ENCODE peak calls at places on chromosome 20, in eight cellular contexts. One of them, this sample, is unnamed.

GRCh38 chr20:35601021-35601973 is 14.3 kb upstream of the SPAG4 start:
- DNase-seq in central memory CD4-positive, alpha-beta T cell: peak
- DNase-seq in spleen: peak
- DNase-seq in GDM1: peak
- DNase-seq in T-cell: peak
- DNase-seq in RPMI7951: peak
- DNase-seq in MG63: peak
- DNase-seq in BJ: no peak
- DNase-seq in this sample: peak

GRCh38 chr20:8780926-8781325 is 288.0 kb upstream of the PLCB4 start:
- DNase-seq in spleen: no peak
- DNase-seq in T-cell: no peak
- DNase-seq in MG63: no peak
- DNase-seq in BJ: no peak
- DNase-seq in RPMI7951: no peak
- DNase-seq in GDM1: no peak
- DNase-seq in central memory CD4-positive, alpha-beta T cell: no peak
- DNase-seq in this sample: no peak

GRCh38 chr20:11469795-11470495 is 447.7 kb upstream of the BTBD3 start:
- DNase-seq in T-cell: no peak
- DNase-seq in MG63: no peak
- DNase-seq in spleen: no peak
- DNase-seq in GDM1: no peak
- DNase-seq in RPMI7951: no peak
- DNase-seq in central memory CD4-positive, alpha-beta T cell: no peak
- DNase-seq in BJ: no peak
- DNase-seq in this sample: no peak

GRCh38 chr20:53865905-53866786 is 204.2 kb downstream of the BCAS1 start:
- DNase-seq in MG63: peak
- DNase-seq in central memory CD4-positive, alpha-beta T cell: no peak
- DNase-seq in spleen: no peak
- DNase-seq in RPMI7951: peak
- DNase-seq in T-cell: no peak
- DNase-seq in BJ: no peak
- DNase-seq in GDM1: no peak
- DNase-seq in this sample: no peak

GRCh38 chr20:21398505-21399057 is 1.3 kb upstream of the NKX2-4 start:
- DNase-seq in central memory CD4-positive, alpha-beta T cell: no peak
- DNase-seq in spleen: no peak
- DNase-seq in MG63: no peak
- DNase-seq in T-cell: no peak
- DNase-seq in BJ: no peak
- DNase-seq in GDM1: no peak
- DNase-seq in RPMI7951: no peak
- DNase-seq in this sample: no peak

GRCh38 chr20:20012517-20012916 is 4.6 kb upstream of the NAA20 start:
- DNase-seq in MG63: no peak
- DNase-seq in BJ: no peak
- DNase-seq in central memory CD4-positive, alpha-beta T cell: no peak
- DNase-seq in GDM1: no peak
- DNase-seq in RPMI7951: no peak
- DNase-seq in T-cell: no peak
- DNase-seq in spleen: no peak
- DNase-seq in this sample: no peak

GRCh38 chr20:39155996-39156395 is 193.9 kb downstream of the DHX35 start:
- DNase-seq in RPMI7951: no peak
- DNase-seq in GDM1: no peak
- DNase-seq in central memory CD4-positive, alpha-beta T cell: no peak
- DNase-seq in spleen: no peak
- DNase-seq in BJ: no peak
- DNase-seq in MG63: no peak
- DNase-seq in T-cell: no peak
- DNase-seq in this sample: no peak

GRCh38 chr20:37316116-37316774 is 26.8 kb downstream of the MANBAL start:
- DNase-seq in spleen: peak
- DNase-seq in MG63: no peak
- DNase-seq in RPMI7951: no peak
- DNase-seq in central memory CD4-positive, alpha-beta T cell: no peak
- DNase-seq in T-cell: peak
- DNase-seq in GDM1: peak
- DNase-seq in BJ: no peak
- DNase-seq in this sample: no peak

GRCh38 chr20:20699144-20699543 is 13.3 kb downstream of the RALGAPA2 start:
- DNase-seq in RPMI7951: no peak
- DNase-seq in MG63: no peak
- DNase-seq in T-cell: no peak
- DNase-seq in BJ: no peak
- DNase-seq in GDM1: no peak
- DNase-seq in spleen: no peak
- DNase-seq in central memory CD4-positive, alpha-beta T cell: no peak
- DNase-seq in this sample: no peak

GRCh38 chr20:59668926-59669325 is 64.6 kb downstream of the PHACTR3 start:
- DNase-seq in RPMI7951: no peak
- DNase-seq in T-cell: no peak
- DNase-seq in BJ: no peak
- DNase-seq in MG63: no peak
- DNase-seq in GDM1: no peak
- DNase-seq in spleen: no peak
- DNase-seq in central memory CD4-positive, alpha-beta T cell: no peak
- DNase-seq in this sample: no peak

GRCh38 chr20:53412600-53413187 is 180.9 kb downstream of the ZNF217 start:
- DNase-seq in GDM1: no peak
- DNase-seq in T-cell: no peak
- DNase-seq in BJ: no peak
- DNase-seq in RPMI7951: no peak
- DNase-seq in MG63: no peak
- DNase-seq in spleen: no peak
- DNase-seq in central memory CD4-positive, alpha-beta T cell: no peak
- DNase-seq in this sample: no peak

GRCh38 chr20:32278199-32278643 is 770 bp downstream of the KIF3B start:
- DNase-seq in central memory CD4-positive, alpha-beta T cell: peak
- DNase-seq in RPMI7951: peak
- DNase-seq in T-cell: no peak
- DNase-seq in GDM1: no peak
- DNase-seq in BJ: no peak
- DNase-seq in MG63: no peak
- DNase-seq in spleen: no peak
- DNase-seq in this sample: no peak

GRCh38 chr20:50129662-50130345 is 16.9 kb upstream of the UBE2V1 start:
- DNase-seq in central memory CD4-positive, alpha-beta T cell: no peak
- DNase-seq in MG63: peak
- DNase-seq in T-cell: no peak
- DNase-seq in spleen: no peak
- DNase-seq in RPMI7951: no peak
- DNase-seq in GDM1: no peak
- DNase-seq in BJ: no peak
- DNase-seq in this sample: no peak

GRCh38 chr20:36401336-36401735 is 95.2 kb downstream of the DLGAP4 start:
- DNase-seq in spleen: no peak
- DNase-seq in central memory CD4-positive, alpha-beta T cell: no peak
- DNase-seq in MG63: no peak
- DNase-seq in RPMI7951: no peak
- DNase-seq in T-cell: no peak
- DNase-seq in GDM1: no peak
- DNase-seq in BJ: no peak
- DNase-seq in this sample: no peak

GRCh38 chr20:62423326-62423706 is 4.0 kb downstream of the RBBP8NL start:
- DNase-seq in GDM1: no peak
- DNase-seq in RPMI7951: no peak
- DNase-seq in spleen: no peak
- DNase-seq in MG63: no peak
- DNase-seq in BJ: no peak
- DNase-seq in T-cell: no peak
- DNase-seq in central memory CD4-positive, alpha-beta T cell: no peak
- DNase-seq in this sample: no peak

GRCh38 chr20:56003966-56004365 is 1.4 kb downstream of the CBLN4 start:
- DNase-seq in spleen: no peak
- DNase-seq in MG63: peak
- DNase-seq in BJ: no peak
- DNase-seq in RPMI7951: no peak
- DNase-seq in T-cell: no peak
- DNase-seq in GDM1: no peak
- DNase-seq in central memory CD4-positive, alpha-beta T cell: no peak
- DNase-seq in this sample: no peak

GRCh38 chr20:56554869-56555268 is 21.8 kb downstream of the FAM209B start:
- DNase-seq in BJ: peak
- DNase-seq in T-cell: no peak
- DNase-seq in GDM1: peak
- DNase-seq in MG63: peak
- DNase-seq in spleen: no peak
- DNase-seq in central memory CD4-positive, alpha-beta T cell: no peak
- DNase-seq in RPMI7951: peak
- DNase-seq in this sample: no peak

GRCh38 chr20:19966840-19967239 is 50.3 kb upstream of the NAA20 start:
- DNase-seq in BJ: no peak
- DNase-seq in MG63: no peak
- DNase-seq in central memory CD4-positive, alpha-beta T cell: no peak
- DNase-seq in RPMI7951: no peak
- DNase-seq in T-cell: no peak
- DNase-seq in spleen: no peak
- DNase-seq in GDM1: no peak
- DNase-seq in this sample: no peak

GRCh38 chr20:63422653-63423052 is 49.8 kb downstream of the KCNQ2 start:
- DNase-seq in T-cell: no peak
- DNase-seq in RPMI7951: no peak
- DNase-seq in MG63: no peak
- DNase-seq in central memory CD4-positive, alpha-beta T cell: no peak
- DNase-seq in GDM1: no peak
- DNase-seq in spleen: no peak
- DNase-seq in BJ: no peak
- DNase-seq in this sample: no peak

GRCh38 chr20:59428441-59429205 is 128.2 kb downstream of the EDN3 start:
- DNase-seq in central memory CD4-positive, alpha-beta T cell: no peak
- DNase-seq in GDM1: no peak
- DNase-seq in BJ: no peak
- DNase-seq in RPMI7951: no peak
- DNase-seq in T-cell: no peak
- DNase-seq in spleen: no peak
- DNase-seq in MG63: peak
- DNase-seq in this sample: no peak

GRCh38 chr20:15100506-15101160 is 763.2 kb upstream of the FLRT3 start:
- DNase-seq in spleen: no peak
- DNase-seq in GDM1: no peak
- DNase-seq in RPMI7951: no peak
- DNase-seq in BJ: no peak
- DNase-seq in central memory CD4-positive, alpha-beta T cell: no peak
- DNase-seq in T-cell: no peak
- DNase-seq in MG63: no peak
- DNase-seq in this sample: no peak

GRCh38 chr20:62064788-62065668 is 653 bp downstream of the TAF4 start:
- DNase-seq in GDM1: no peak
- DNase-seq in central memory CD4-positive, alpha-beta T cell: no peak
- DNase-seq in BJ: no peak
- DNase-seq in T-cell: no peak
- DNase-seq in MG63: no peak
- DNase-seq in spleen: peak
- DNase-seq in RPMI7951: no peak
- DNase-seq in this sample: no peak

GRCh38 chr20:32387262-32387661 is 29.1 kb downstream of the ASXL1 start:
- DNase-seq in BJ: no peak
- DNase-seq in GDM1: peak
- DNase-seq in MG63: no peak
- DNase-seq in RPMI7951: peak
- DNase-seq in spleen: no peak
- DNase-seq in central memory CD4-positive, alpha-beta T cell: peak
- DNase-seq in T-cell: peak
- DNase-seq in this sample: no peak

GRCh38 chr20:6081236-6081635 is 27.4 kb upstream of the LRRN4 start:
- DNase-seq in spleen: no peak
- DNase-seq in MG63: peak
- DNase-seq in BJ: no peak
- DNase-seq in GDM1: no peak
- DNase-seq in RPMI7951: peak
- DNase-seq in T-cell: no peak
- DNase-seq in central memory CD4-positive, alpha-beta T cell: no peak
- DNase-seq in this sample: no peak

GRCh38 chr20:4667371-4667773 is 54.3 kb upstream of the PRND start:
- DNase-seq in BJ: no peak
- DNase-seq in spleen: no peak
- DNase-seq in GDM1: no peak
- DNase-seq in MG63: no peak
- DNase-seq in central memory CD4-positive, alpha-beta T cell: no peak
- DNase-seq in RPMI7951: peak
- DNase-seq in T-cell: no peak
- DNase-seq in this sample: no peak

GRCh38 chr20:29297411-29298270 is 1959.8 kb upstream of the DEFB115 start:
- DNase-seq in BJ: no peak
- DNase-seq in RPMI7951: no peak
- DNase-seq in MG63: no peak
- DNase-seq in T-cell: no peak
- DNase-seq in GDM1: no peak
- DNase-seq in central memory CD4-positive, alpha-beta T cell: no peak
- DNase-seq in spleen: no peak
- DNase-seq in this sample: no peak

GRCh38 chr20:63077705-63078104 is 70.9 kb upstream of the BHLHE23 start:
- DNase-seq in RPMI7951: no peak
- DNase-seq in MG63: no peak
- DNase-seq in GDM1: no peak
- DNase-seq in central memory CD4-positive, alpha-beta T cell: no peak
- DNase-seq in spleen: no peak
- DNase-seq in BJ: no peak
- DNase-seq in T-cell: no peak
- DNase-seq in this sample: no peak

GRCh38 chr20:9409981-9410380 is 104.4 kb upstream of the LAMP5 start:
- DNase-seq in central memory CD4-positive, alpha-beta T cell: no peak
- DNase-seq in MG63: peak
- DNase-seq in spleen: no peak
- DNase-seq in GDM1: no peak
- DNase-seq in BJ: peak
- DNase-seq in T-cell: no peak
- DNase-seq in RPMI7951: peak
- DNase-seq in this sample: no peak

GRCh38 chr20:58127731-58128130 is 100.7 kb downstream of the ANKRD60 start:
- DNase-seq in T-cell: no peak
- DNase-seq in GDM1: no peak
- DNase-seq in spleen: no peak
- DNase-seq in BJ: peak
- DNase-seq in central memory CD4-positive, alpha-beta T cell: no peak
- DNase-seq in RPMI7951: peak
- DNase-seq in MG63: peak
- DNase-seq in this sample: no peak

GRCh38 chr20:19832875-19833274 is 74.8 kb downstream of the RIN2 start:
- DNase-seq in MG63: no peak
- DNase-seq in GDM1: no peak
- DNase-seq in central memory CD4-positive, alpha-beta T cell: no peak
- DNase-seq in spleen: no peak
- DNase-seq in RPMI7951: no peak
- DNase-seq in BJ: no peak
- DNase-seq in T-cell: no peak
- DNase-seq in this sample: no peak

This sample was measured in activated CD8-positive, alpha-beta memory T cell treated with anti-CD3 and anti-CD28 coated beads, Interleukin-2, amount 50 U/mL, for 4 hours.